ENCODE peak calls at places on chromosome 12, in four cellular contexts. One of them, this sample, is unnamed. For H3K36me3 and H3K27me3, the result is how much of the 10 kb centered on the place peaks cover.

GRCh38 chr12:30614031-30614430 is 81.6 kb downstream of the IPO8 start:
- DNase-seq in ovary: no peak
- DNase-seq in IMR-90: no peak
- DNase-seq in adrenal gland: no peak
- DNase-seq in this sample: no peak

GRCh38 chr12:43805149-43805856 is 814 bp downstream of the TWF1 start:
- DNase-seq in ovary: no peak
- DNase-seq in IMR-90: no peak
- DNase-seq in adrenal gland: no peak
- DNase-seq in this sample: no peak

GRCh38 chr12:20044836-20045235 is 323.5 kb upstream of the PDE3A start:
- DNase-seq in ovary: no peak
- DNase-seq in IMR-90: peak
- DNase-seq in adrenal gland: no peak
- DNase-seq in this sample: no peak

GRCh38 chr12:49868449-49868848 is 25.5 kb upstream of the BCDIN3D start:
- DNase-seq in ovary: peak
- DNase-seq in IMR-90: no peak
- DNase-seq in adrenal gland: no peak
- DNase-seq in this sample: no peak

GRCh38 chr12:8033153-8034044 is 883 bp downstream of the FOXJ2 start:
- DNase-seq in ovary: peak
- DNase-seq in IMR-90: peak
- DNase-seq in adrenal gland: peak
- DNase-seq in this sample: peak

GRCh38 chr12:7937867-7938506 is 2.0 kb upstream of the SLC2A3 start:
- DNase-seq in ovary: no peak
- DNase-seq in IMR-90: no peak
- DNase-seq in adrenal gland: no peak
- DNase-seq in this sample: no peak

GRCh38 chr12:67193705-67194104 is 75.5 kb upstream of the CAND1 start:
- DNase-seq in ovary: no peak
- DNase-seq in IMR-90: peak
- DNase-seq in adrenal gland: peak
- DNase-seq in this sample: no peak

GRCh38 chr12:57881035-57881973 is 34.8 kb upstream of the CTDSP2 start:
- DNase-seq in ovary: no peak
- DNase-seq in IMR-90: peak
- DNase-seq in adrenal gland: no peak
- DNase-seq in this sample: peak

GRCh38 chr12:127619869-127620769 is 646.9 kb upstream of the TMEM132C start:
- DNase-seq in ovary: no peak
- DNase-seq in IMR-90: no peak
- DNase-seq in adrenal gland: no peak
- DNase-seq in this sample: no peak

GRCh38 chr12:63496654-63497053 is 171.6 kb downstream of the DPY19L2 start:
- DNase-seq in ovary: no peak
- DNase-seq in IMR-90: no peak
- DNase-seq in adrenal gland: no peak
- DNase-seq in this sample: no peak

GRCh38 chr12:88553941-88554658 is 26.2 kb downstream of the KITLG start:
- DNase-seq in ovary: no peak
- DNase-seq in IMR-90: peak
- DNase-seq in adrenal gland: no peak
- DNase-seq in this sample: no peak

GRCh38 chr12:7756993-7757392 is 8.0 kb upstream of the NANOGNB start:
- DNase-seq in ovary: no peak
- DNase-seq in IMR-90: no peak
- DNase-seq in adrenal gland: no peak
- DNase-seq in this sample: no peak

GRCh38 chr12:75816892-75817291 is 214.7 kb downstream of the PHLDA1 start:
- DNase-seq in ovary: no peak
- DNase-seq in IMR-90: peak
- DNase-seq in adrenal gland: no peak
- DNase-seq in this sample: no peak

GRCh38 chr12:133130808-133131128 is 341 bp downstream of the ZNF10 start:
- DNase-seq in ovary: peak
- DNase-seq in IMR-90: no peak
- DNase-seq in adrenal gland: peak
- DNase-seq in this sample: peak

GRCh38 chr12:133130038-133130807 is at the start of the genes ZNF10 and ZNF891:
- DNase-seq in ovary: peak
- DNase-seq in IMR-90: peak
- DNase-seq in adrenal gland: peak
- DNase-seq in this sample: peak

DNA sequence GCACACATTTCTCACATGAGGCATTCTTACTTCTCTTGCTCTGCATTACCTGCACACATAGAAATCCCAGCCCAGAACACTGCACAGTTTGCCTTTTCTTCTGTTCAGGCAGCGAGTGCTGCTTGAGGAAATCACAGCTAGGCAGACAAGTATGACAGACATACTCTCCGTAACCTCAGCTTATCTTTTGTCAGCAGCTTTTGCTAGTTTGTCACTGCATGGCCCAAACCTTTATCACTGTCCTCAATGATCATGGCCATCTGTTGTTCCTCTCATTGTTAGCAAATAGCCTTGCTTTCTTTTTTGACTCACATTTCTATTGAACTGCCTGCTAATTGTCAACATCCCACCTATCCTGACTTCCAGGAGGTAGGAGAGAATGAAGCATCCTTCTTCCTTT is 5.3 kb downstream of the ZNF10 start:
- DNase-seq in ovary: no peak
- DNase-seq in IMR-90: no peak
- DNase-seq in adrenal gland: no peak
- DNase-seq in this sample: no peak
- H3K36me3 ChIP-seq in ovary: under half
- H3K36me3 ChIP-seq in IMR-90: under half
- H3K36me3 ChIP-seq in adrenal gland: under half
- H3K36me3 ChIP-seq in this sample: under half

GRCh38 chr12:3601466-3602150 is 110.6 kb downstream of the PRMT8 start:
- DNase-seq in ovary: no peak
- DNase-seq in IMR-90: no peak
- DNase-seq in adrenal gland: no peak
- DNase-seq in this sample: no peak
- TF ChIP-seq POLR2A in ovary: no peak
- TF ChIP-seq POLR2A in IMR-90: no peak
- TF ChIP-seq POLR2A in adrenal gland: no peak
- TF ChIP-seq POLR2A in this sample: no peak

GRCh38 chr12:117080707-117081141 is 18.5 kb downstream of the TESC start:
- DNase-seq in ovary: no peak
- DNase-seq in IMR-90: no peak
- DNase-seq in adrenal gland: no peak
- DNase-seq in this sample: no peak

GRCh38 chr12:117085318-117085947 is 13.8 kb downstream of the TESC start:
- DNase-seq in ovary: no peak
- DNase-seq in IMR-90: no peak
- DNase-seq in adrenal gland: peak
- DNase-seq in this sample: no peak

GRCh38 chr12:117087808-117088207 is 11.4 kb downstream of the TESC start:
- DNase-seq in ovary: no peak
- DNase-seq in IMR-90: no peak
- DNase-seq in adrenal gland: peak
- DNase-seq in this sample: no peak

GRCh38 chr12:117089463-117089862 is 9.8 kb downstream of the TESC start:
- DNase-seq in ovary: no peak
- DNase-seq in IMR-90: no peak
- DNase-seq in adrenal gland: no peak
- DNase-seq in this sample: no peak

DNA sequence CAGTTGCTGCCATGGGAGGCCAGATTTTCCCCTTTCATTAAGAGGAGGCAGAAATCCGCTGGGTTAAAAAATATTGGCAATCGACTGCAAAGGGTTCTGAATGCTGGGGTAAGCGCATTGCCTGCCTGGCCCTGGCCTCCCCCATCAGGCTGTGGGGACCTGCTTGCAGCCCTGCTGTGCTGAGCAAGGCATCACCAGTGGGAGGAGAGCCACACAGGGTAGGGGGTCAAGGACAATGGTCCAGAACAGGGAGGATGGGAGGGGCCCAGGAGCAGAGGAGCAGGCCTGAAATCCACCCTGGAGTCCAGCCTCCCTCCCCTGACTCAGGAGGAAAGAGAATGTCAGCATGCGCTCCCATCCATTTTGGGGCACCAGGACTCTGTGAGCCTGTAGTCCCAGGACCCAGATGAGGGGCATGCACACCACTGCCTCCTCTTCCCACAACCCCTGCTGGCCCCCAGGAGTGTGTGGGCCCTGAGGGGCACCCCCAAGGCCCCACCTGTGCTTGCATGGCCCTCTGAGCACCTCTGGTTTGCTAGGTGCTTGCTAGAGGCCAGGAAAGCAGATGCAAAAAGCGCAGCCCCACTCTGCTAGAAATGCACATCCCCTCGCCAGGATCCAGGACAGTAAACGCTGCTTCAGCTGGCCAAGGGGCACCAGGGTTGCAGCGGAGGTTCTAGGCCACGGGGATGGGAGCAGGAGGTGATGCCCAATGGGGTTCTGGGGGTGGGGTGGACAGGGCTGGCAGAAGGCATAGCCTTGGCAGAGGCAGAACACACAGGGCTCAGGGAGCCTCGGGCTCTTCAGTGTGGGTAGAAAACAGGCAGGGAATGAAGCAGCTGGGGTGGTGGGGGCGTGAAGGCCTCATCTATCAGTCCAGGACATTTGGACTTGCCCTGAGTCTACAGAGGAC is 14.6 kb downstream of the TESC start:
- DNase-seq in ovary: peak
- DNase-seq in IMR-90: no peak
- DNase-seq in adrenal gland: peak
- DNase-seq in this sample: no peak
- H3K27me3 ChIP-seq in ovary: under half
- H3K27me3 ChIP-seq in IMR-90: under half
- H3K27me3 ChIP-seq in adrenal gland: under half
- H3K27me3 ChIP-seq in this sample: under half

DNA sequence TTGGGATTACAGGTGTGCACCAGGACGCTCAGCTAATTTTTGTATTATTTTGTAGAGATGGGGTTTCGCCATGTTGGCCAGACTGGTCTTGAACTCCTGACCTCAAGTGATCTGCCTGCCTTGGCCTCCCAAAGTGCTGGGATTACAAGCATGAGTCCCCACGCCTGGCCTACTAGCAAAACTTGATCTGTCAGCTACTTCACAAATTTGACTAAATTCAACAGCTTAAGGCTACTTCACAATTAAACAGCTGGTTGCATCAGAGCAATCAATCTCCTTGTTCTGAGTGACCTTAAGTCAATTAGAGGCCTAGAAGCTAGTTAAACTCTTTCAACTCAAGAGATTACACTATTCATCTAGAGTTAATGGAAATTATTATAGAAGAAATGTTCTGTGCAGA is 12.2 kb downstream of the COQ10A start:
- DNase-seq in ovary: no peak
- DNase-seq in IMR-90: no peak
- DNase-seq in adrenal gland: no peak
- DNase-seq in this sample: no peak
- H3K36me3 ChIP-seq in ovary: under half
- H3K36me3 ChIP-seq in IMR-90: half or more
- H3K36me3 ChIP-seq in adrenal gland: under half
- H3K36me3 ChIP-seq in this sample: half or more

GRCh38 chr12:48157016-48157888 is at the start of gene ASB8:
- DNase-seq in ovary: peak
- DNase-seq in IMR-90: peak
- DNase-seq in adrenal gland: peak
- DNase-seq in this sample: peak
- TF ChIP-seq POLR2A in ovary: no peak
- TF ChIP-seq POLR2A in IMR-90: no peak
- TF ChIP-seq POLR2A in adrenal gland: peak
- TF ChIP-seq POLR2A in this sample: peak

DNA sequence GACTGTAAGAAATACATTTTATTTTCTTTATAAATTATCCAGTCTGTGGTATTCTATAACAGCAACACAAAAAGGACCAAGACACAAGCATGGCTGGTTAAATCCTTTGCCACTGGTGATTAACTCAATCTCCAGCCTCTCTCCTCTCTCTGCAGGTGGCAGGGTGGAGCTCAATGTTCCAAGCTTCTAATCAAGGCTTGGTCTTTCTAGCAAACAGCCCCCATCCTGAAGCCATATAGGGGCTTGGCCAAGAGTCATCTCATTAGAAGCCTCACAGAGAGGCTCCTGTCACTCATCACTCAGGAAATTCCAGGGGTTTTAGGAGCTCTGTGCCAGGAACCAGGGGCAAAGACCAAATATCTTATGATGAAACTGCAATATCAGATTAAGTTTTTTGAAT is 12.0 kb downstream of the C12orf75 start:
- DNase-seq in ovary: no peak
- DNase-seq in IMR-90: no peak
- DNase-seq in adrenal gland: no peak
- DNase-seq in this sample: no peak
- H3K27me3 ChIP-seq in ovary: under half
- H3K27me3 ChIP-seq in IMR-90: under half
- H3K27me3 ChIP-seq in adrenal gland: under half
- H3K27me3 ChIP-seq in this sample: under half

GRCh38 chr12:113934060-113934829 is 31.9 kb downstream of the RBM19 start:
- DNase-seq in ovary: no peak
- DNase-seq in IMR-90: no peak
- DNase-seq in adrenal gland: no peak
- DNase-seq in this sample: no peak
- H3K36me3 ChIP-seq in ovary: under half
- H3K36me3 ChIP-seq in IMR-90: under half
- H3K36me3 ChIP-seq in adrenal gland: under half
- H3K36me3 ChIP-seq in this sample: half or more